ENCODE peak calls at places on chromosomes 4 and X, in ten cellular contexts. X is mammary epithelial cell, I is heart right ventricle, L is left lung, Y is IMR-90, J is upper lobe of right lung, G is DND-41, U is stomach, F is breast epithelium, S is A549. Z is an unnamed sample.

GRCh38 chr4:171142639-171143038 is 670.6 kb upstream of the GALNTL6 start:
- DNase-seq in X (no peak), I (no peak), L (no peak), Y (no peak), J (no peak), G (no peak), U (no peak), F (no peak), S (no peak), Z (no peak)

GRCh38 chrX:149467920-149468319 is 37.2 kb downstream of the IDS start:
- DNase-seq in X (no peak), I (peak), L (no peak), Y (no peak), J (no peak), G (no peak), U (no peak), F (no peak), S (no peak), Z (no peak)

GRCh38 chr4:132530846-132531245 is 618.2 kb upstream of the PCDH10 start:
- DNase-seq in X (no peak), I (no peak), L (no peak), Y (no peak), J (no peak), G (no peak), U (no peak), F (no peak), S (no peak), Z (no peak)

GRCh38 chr4:184347251-184348239 is 126.8 kb downstream of the IRF2 start:
- DNase-seq in X (peak), I (peak), L (peak), Y (peak), J (no peak), G (no peak), U (peak), F (no peak), S (peak), Z (no peak)

GRCh38 chrX:135477576-135477975 is 42.9 kb upstream of the INTS6L start:
- DNase-seq in X (peak), I (peak), L (peak), Y (peak), J (peak), G (peak), U (peak), F (peak), S (peak), Z (no peak)

GRCh38 chrX:1108451-1109445 is 103.7 kb downstream of the CRLF2 start:
- DNase-seq in X (no peak), I (no peak), L (no peak), Y (no peak), J (peak), G (no peak), U (no peak), F (peak), S (no peak), Z (peak)

GRCh38 chr4:143375326-143376073 is 38.8 kb downstream of the GAB1 start:
- DNase-seq in X (no peak), I (no peak), L (no peak), Y (no peak), J (no peak), G (peak), U (no peak), F (no peak), S (peak), Z (no peak)

GRCh38 chrX:43166874-43167273 is 388.9 kb upstream of the PPP1R2C start:
- DNase-seq in X (no peak), I (no peak), L (no peak), Y (no peak), J (no peak), G (no peak), U (no peak), F (no peak), S (no peak), Z (no peak)

GRCh38 chrX:6052111-6052745 is 176.4 kb downstream of the NLGN4X start:
- DNase-seq in X (peak), I (no peak), L (no peak), Y (no peak), J (no peak), G (no peak), U (no peak), F (no peak), S (no peak), Z (no peak)

GRCh38 chrX:102599950-102600579 is 750 bp downstream of the ARMCX5 start:
- DNase-seq in X (peak), I (no peak), L (no peak), Y (peak), J (no peak), G (no peak), U (no peak), F (no peak), S (peak), Z (no peak)

GRCh38 chr4:190020790-190021717 is 6.0 kb downstream of the FRG2 start:
- DNase-seq in X (peak), I (no peak), L (no peak), Y (peak), J (peak), G (no peak), U (peak), F (no peak), S (peak), Z (no peak)

GRCh38 chr4:13244342-13244905 is 239.7 kb downstream of the RAB28 start:
- DNase-seq in X (no peak), I (no peak), L (no peak), Y (no peak), J (no peak), G (no peak), U (no peak), F (no peak), S (no peak), Z (no peak)

GRCh38 chr4:4406455-4407298 is 19.8 kb downstream of the NSG1 start:
- DNase-seq in X (no peak), I (no peak), L (no peak), Y (no peak), J (no peak), G (no peak), U (no peak), F (no peak), S (no peak), Z (no peak)

GRCh38 chr4:181264908-181265307 is 978.3 kb upstream of the TENM3 start:
- DNase-seq in X (no peak), I (peak), L (no peak), Y (no peak), J (no peak), G (no peak), U (no peak), F (no peak), S (no peak), Z (no peak)

GRCh38 chrX:134472041-134472440 is 12.1 kb downstream of the HPRT1 start:
- DNase-seq in X (no peak), I (no peak), L (no peak), Y (no peak), J (no peak), G (no peak), U (no peak), F (no peak), S (no peak), Z (no peak)

GRCh38 chr4:7384929-7385890 is 49.5 kb downstream of the PSAPL1 start:
- DNase-seq in X (no peak), I (no peak), L (peak), Y (no peak), J (peak), G (no peak), U (no peak), F (no peak), S (no peak), Z (no peak)

GRCh38 chr4:165827018-165827417 is 46.0 kb upstream of the TLL1 start:
- DNase-seq in X (no peak), I (no peak), L (no peak), Y (no peak), J (no peak), G (no peak), U (no peak), F (no peak), S (no peak), Z (no peak)

GRCh38 chr4:108173599-108174057 is 4.9 kb upstream of the LEF1 start:
- DNase-seq in X (no peak), I (no peak), L (no peak), Y (no peak), J (no peak), G (no peak), U (no peak), F (no peak), S (no peak), Z (no peak)
- H3K4me3 ChIP-seq in X (peak), I (peak), L (peak), Y (peak), J (peak), G (peak), U (peak), F (peak), S (peak), Z (peak)

GRCh38 chr4:122759639-122760310 is 27.3 kb downstream of the BBS12 start:
- DNase-seq in X (no peak), I (no peak), L (no peak), Y (peak), J (no peak), G (no peak), U (no peak), F (no peak), S (no peak), Z (no peak)
- TF ChIP-seq CTCF in X (peak), I (no peak), L (no peak), Y (peak), J (no peak), G (no peak), U (no peak), F (no peak), S (peak), Z (no peak)

GRCh38 chrX:153966841-153967535 is 4.6 kb downstream of the HCFC1 start:
- DNase-seq in X (no peak), I (no peak), L (no peak), Y (peak), J (no peak), G (no peak), U (no peak), F (no peak), S (no peak), Z (no peak)
- H3K27ac ChIP-seq in X (no peak), I (peak), L (peak), Y (peak), J (peak), G (peak), U (peak), F (peak), S (no peak), Z (peak)

GRCh38 chrX:24034485-24034884 is 7.5 kb upstream of the KLHL15 start:
- DNase-seq in X (no peak), I (no peak), L (no peak), Y (no peak), J (no peak), G (no peak), U (no peak), F (no peak), S (no peak), Z (no peak)

GRCh38 chrX:24037729-24038128 is 10.7 kb upstream of the KLHL15 start:
- DNase-seq in X (no peak), I (no peak), L (no peak), Y (no peak), J (no peak), G (no peak), U (no peak), F (no peak), S (no peak), Z (no peak)
- H3K4me3 ChIP-seq in X (no peak), I (no peak), L (no peak), Y (no peak), J (no peak), G (no peak), U (no peak), F (no peak), S (no peak), Z (no peak)

GRCh38 chrX:110212299-110212698 is 105.6 kb downstream of the AMMECR1 start:
- DNase-seq in X (no peak), I (no peak), L (no peak), Y (peak), J (no peak), G (no peak), U (no peak), F (no peak), S (peak), Z (no peak)
- TF ChIP-seq CTCF in X (peak), I (no peak), L (no peak), Y (no peak), J (no peak), G (no peak), U (no peak), F (no peak), S (no peak), Z (no peak)